ENCODE peak calls at places on chromosomes 1 and 21, in ten cellular contexts. K is thoracic aorta, J is astrocyte, S is AG04450, T is mucosa of descending colon, H is OCI-LY7, Y is PC-3, Z is cardiac muscle cell, W is pancreas, A is HL-60. U is an unnamed sample.

GRCh38 chr1:89820423-89821321 is at the start of gene LRRC8D:
- DNase-seq in K (no peak), J (peak), S (no peak), T (peak), H (peak), Y (peak), Z (peak), W (peak), A (peak), U (peak)

GRCh38 chr1:20343149-20343936 is 52.7 kb downstream of the VWA5B1 start:
- DNase-seq in K (no peak), J (no peak), S (no peak), T (peak), H (peak), Y (no peak), Z (peak), W (no peak), A (no peak), U (no peak)

GRCh38 chr1:17768651-17769241 is 13.6 kb downstream of the ACTL8 start:
- DNase-seq in K (peak), J (peak), S (peak), T (peak), H (no peak), Y (peak), Z (no peak), W (no peak), A (no peak), U (no peak)

GRCh38 chr1:38004284-38005101 is 821 bp downstream of the FHL3 start:
- DNase-seq in K (no peak), J (no peak), S (no peak), T (no peak), H (no peak), Y (no peak), Z (peak), W (peak), A (peak), U (no peak)

GRCh38 chr1:105779727-105780126 is 1276.7 kb upstream of the PRMT6 start:
- DNase-seq in K (no peak), J (no peak), S (no peak), T (no peak), H (no peak), Y (no peak), Z (no peak), W (no peak), A (no peak), U (no peak)

GRCh38 chr1:8653878-8654277 is 163.6 kb downstream of the RERE start:
- DNase-seq in K (no peak), J (no peak), S (no peak), T (no peak), H (peak), Y (no peak), Z (no peak), W (no peak), A (no peak), U (no peak)

GRCh38 chr1:55893155-55893554 is 678.0 kb upstream of the USP24 start:
- DNase-seq in K (no peak), J (peak), S (no peak), T (peak), H (peak), Y (peak), Z (peak), W (no peak), A (peak), U (peak)

GRCh38 chr1:172960454-172961208 is 90.1 kb downstream of the TNFSF18 start:
- DNase-seq in K (no peak), J (peak), S (no peak), T (peak), H (no peak), Y (peak), Z (no peak), W (no peak), A (no peak), U (no peak)

GRCh38 chr1:89518116-89518780 is 6.4 kb upstream of the LRRC8B start:
- DNase-seq in K (no peak), J (no peak), S (no peak), T (no peak), H (no peak), Y (no peak), Z (peak), W (no peak), A (no peak), U (no peak)

GRCh38 chr21:21003701-21004100 is 5.5 kb downstream of the NCAM2 start:
- DNase-seq in K (no peak), J (no peak), S (no peak), T (no peak), H (peak), Y (peak), Z (peak), W (no peak), A (peak), U (peak)

GRCh38 chr1:220441211-220441610 is 86.7 kb upstream of the MARK1 start:
- DNase-seq in K (no peak), J (no peak), S (no peak), T (no peak), H (no peak), Y (peak), Z (no peak), W (no peak), A (no peak), U (no peak)

GRCh38 chr1:199173356-199173755 is 534.5 kb downstream of the PTPRC start:
- DNase-seq in K (no peak), J (peak), S (peak), T (no peak), H (no peak), Y (no peak), Z (no peak), W (no peak), A (no peak), U (peak)

GRCh38 chr21:17784604-17785402 is 34.4 kb downstream of the C21orf91 start:
- DNase-seq in K (no peak), J (peak), S (no peak), T (no peak), H (peak), Y (peak), Z (no peak), W (no peak), A (peak), U (no peak)

GRCh38 chr1:182192215-182192614 is 130.7 kb upstream of the ZNF648 start:
- DNase-seq in K (no peak), J (no peak), S (no peak), T (no peak), H (no peak), Y (no peak), Z (no peak), W (no peak), A (no peak), U (no peak)

GRCh38 chr1:36177589-36178463 is 21.9 kb downstream of the MAP7D1 start:
- DNase-seq in K (no peak), J (no peak), S (no peak), T (no peak), H (no peak), Y (no peak), Z (no peak), W (no peak), A (no peak), U (no peak)

GRCh38 chr1:15760520-15761211 is 2.1 kb downstream of the FBLIM1 start:
- DNase-seq in K (peak), J (peak), S (peak), T (no peak), H (no peak), Y (peak), Z (no peak), W (no peak), A (no peak), U (no peak)

GRCh38 chr1:30194741-30195423 is 528.5 kb downstream of the MATN1 start:
- DNase-seq in K (no peak), J (no peak), S (no peak), T (no peak), H (no peak), Y (no peak), Z (no peak), W (no peak), A (no peak), U (no peak)

GRCh38 chr1:9717193-9718005 is 65.9 kb downstream of the PIK3CD start:
- DNase-seq in K (no peak), J (no peak), S (no peak), T (peak), H (peak), Y (no peak), Z (peak), W (no peak), A (peak), U (peak)

GRCh38 chr1:54105080-54105479 is 47.7 kb downstream of the CDCP2 start:
- DNase-seq in K (no peak), J (no peak), S (no peak), T (no peak), H (no peak), Y (no peak), Z (no peak), W (no peak), A (no peak), U (no peak)

GRCh38 chr1:41864471-41865040 is 54.2 kb downstream of the HIVEP3 start:
- DNase-seq in K (no peak), J (peak), S (no peak), T (no peak), H (no peak), Y (no peak), Z (no peak), W (no peak), A (no peak), U (no peak)

GRCh38 chr1:207644852-207645631 is at the start of gene CR1L:
- DNase-seq in K (peak), J (peak), S (no peak), T (peak), H (no peak), Y (peak), Z (peak), W (peak), A (peak), U (no peak)

GRCh38 chr1:54253480-54253879 is 53.5 kb downstream of the MRPL37 start:
- DNase-seq in K (no peak), J (peak), S (peak), T (no peak), H (no peak), Y (peak), Z (no peak), W (no peak), A (no peak), U (no peak)

GRCh38 chr21:33964706-33965325 is 49.2 kb upstream of the ATP5PO start:
- DNase-seq in K (no peak), J (peak), S (no peak), T (no peak), H (no peak), Y (no peak), Z (no peak), W (no peak), A (no peak), U (no peak)

GRCh38 chr1:171941920-171942319 is 100.6 kb downstream of the DNM3 start:
- DNase-seq in K (no peak), J (no peak), S (no peak), T (no peak), H (no peak), Y (no peak), Z (no peak), W (no peak), A (no peak), U (no peak)

GRCh38 chr1:54791880-54792522 is 9.1 kb downstream of the TTC22 start:
- DNase-seq in K (no peak), J (no peak), S (no peak), T (peak), H (peak), Y (peak), Z (peak), W (no peak), A (peak), U (peak)

GRCh38 chr1:204493145-204493881 is 1.3 kb downstream of the PIK3C2B start:
- DNase-seq in K (no peak), J (peak), S (no peak), T (peak), H (peak), Y (peak), Z (peak), W (no peak), A (no peak), U (peak)

GRCh38 chr1:173206816-173207595 is at the start of gene TNFSF4:
- DNase-seq in K (no peak), J (peak), S (no peak), T (no peak), H (no peak), Y (no peak), Z (no peak), W (no peak), A (peak), U (peak)

GRCh38 chr1:15945832-15946448 is 30.0 kb downstream of the ZBTB17 start:
- DNase-seq in K (no peak), J (no peak), S (no peak), T (no peak), H (no peak), Y (no peak), Z (no peak), W (no peak), A (no peak), U (no peak)

GRCh38 chr1:15249032-15249601 is 2.1 kb downstream of the FHAD1 start:
- DNase-seq in K (no peak), J (peak), S (no peak), T (no peak), H (no peak), Y (no peak), Z (no peak), W (no peak), A (no peak), U (peak)

GRCh38 chr1:145955436-145955835 is 2.4 kb downstream of the LIX1L start:
- DNase-seq in K (no peak), J (peak), S (no peak), T (no peak), H (no peak), Y (no peak), Z (no peak), W (no peak), A (no peak), U (no peak)
- H3K4me3 ChIP-seq in K (peak), J (peak), S (peak), T (no peak), H (no peak), Y (no peak), Z (no peak), W (no peak), A (no peak), U (no peak)

GRCh38 chr1:52423771-52424170 is 19.4 kb downstream of the PRPF38A start:
- DNase-seq in K (no peak), J (no peak), S (no peak), T (no peak), H (no peak), Y (no peak), Z (peak), W (no peak), A (peak), U (peak)
- H3K4me3 ChIP-seq in K (no peak), J (no peak), S (no peak), T (no peak), H (no peak), Y (no peak), Z (no peak), W (no peak), A (no peak), U (peak)

DNA sequence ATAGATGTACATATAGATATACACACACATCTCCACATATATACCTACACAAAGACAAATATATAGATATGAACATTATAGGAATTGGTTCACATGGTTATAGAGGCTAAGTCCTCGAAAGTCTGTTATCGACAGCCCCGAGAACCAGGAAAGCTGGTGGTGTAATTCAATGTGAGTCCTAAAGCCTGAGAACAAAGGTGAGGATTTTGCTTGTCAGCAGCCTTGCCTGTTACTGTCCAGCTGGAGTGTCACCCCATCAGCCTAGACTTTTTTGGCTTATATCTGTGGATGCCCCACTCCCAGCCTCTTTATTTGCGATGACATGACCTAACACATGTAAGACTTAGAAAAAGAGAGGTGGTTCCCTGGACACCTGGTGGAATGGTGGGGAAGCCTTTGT is 97.0 kb downstream of the GIPC2 start:
- DNase-seq in K (no peak), J (no peak), S (no peak), T (no peak), H (no peak), Y (no peak), Z (no peak), W (no peak), A (no peak), U (no peak)
- H3K4me3 ChIP-seq in K (no peak), J (no peak), S (no peak), T (no peak), H (no peak), Y (no peak), Z (no peak), W (no peak), A (no peak), U (no peak)

GRCh38 chr21:45479691-45480675 is 62.3 kb downstream of the SLC19A1 start:
- DNase-seq in K (no peak), J (no peak), S (no peak), T (no peak), H (no peak), Y (no peak), Z (no peak), W (no peak), A (no peak), U (no peak)
- H3K4me3 ChIP-seq in K (no peak), J (no peak), S (no peak), T (no peak), H (no peak), Y (no peak), Z (no peak), W (no peak), A (no peak), U (no peak)

GRCh38 chr1:168361252-168361651 is 80.6 kb downstream of the TBX19 start:
- DNase-seq in K (no peak), J (no peak), S (no peak), T (no peak), H (no peak), Y (no peak), Z (no peak), W (no peak), A (no peak), U (no peak)

GRCh38 chr1:168365719-168366474 is 85.2 kb downstream of the TBX19 start:
- DNase-seq in K (no peak), J (no peak), S (no peak), T (peak), H (peak), Y (peak), Z (peak), W (no peak), A (no peak), U (peak)

GRCh38 chr1:168362991-168363390 is 82.3 kb downstream of the TBX19 start:
- DNase-seq in K (no peak), J (no peak), S (no peak), T (no peak), H (no peak), Y (no peak), Z (peak), W (no peak), A (no peak), U (peak)

GRCh38 chr1:168360151-168360550 is 79.5 kb downstream of the TBX19 start:
- DNase-seq in K (no peak), J (peak), S (no peak), T (no peak), H (no peak), Y (no peak), Z (no peak), W (no peak), A (no peak), U (no peak)

GRCh38 chr1:168360622-168361021 is 79.9 kb downstream of the TBX19 start:
- DNase-seq in K (no peak), J (no peak), S (no peak), T (no peak), H (no peak), Y (no peak), Z (no peak), W (no peak), A (no peak), U (no peak)
- H3K4me3 ChIP-seq in K (no peak), J (no peak), S (no peak), T (no peak), H (no peak), Y (no peak), Z (no peak), W (no peak), A (no peak), U (no peak)

GRCh38 chr1:57164584-57164983 is 198.8 kb upstream of the C8B start:
- DNase-seq in K (no peak), J (no peak), S (no peak), T (no peak), H (no peak), Y (no peak), Z (no peak), W (no peak), A (no peak), U (no peak)
- H3K4me3 ChIP-seq in K (no peak), J (no peak), S (no peak), T (no peak), H (no peak), Y (no peak), Z (no peak), W (no peak), A (no peak), U (no peak)

GRCh38 chr1:61114178-61114870 is 32.0 kb downstream of the NFIA start:
- DNase-seq in K (no peak), J (no peak), S (no peak), T (no peak), H (no peak), Y (no peak), Z (no peak), W (no peak), A (no peak), U (no peak)
- H3K4me3 ChIP-seq in K (no peak), J (no peak), S (no peak), T (no peak), H (no peak), Y (no peak), Z (no peak), W (no peak), A (no peak), U (no peak)

GRCh38 chr1:6488602-6489382 is 2.7 kb downstream of the PLEKHG5 start:
- DNase-seq in K (no peak), J (no peak), S (no peak), T (peak), H (no peak), Y (peak), Z (no peak), W (no peak), A (no peak), U (no peak)
- H3K4me3 ChIP-seq in K (no peak), J (no peak), S (no peak), T (no peak), H (no peak), Y (peak), Z (no peak), W (no peak), A (no peak), U (no peak)